ENCODE peak calls at places on chromosomes 6 and 20, in seven cellular contexts. A is SK-N-SH, Z is HCT116, W is HepG2, Q is endothelial cell of umbilical vein, J is K562, H is H1. O is an unnamed sample.

GRCh38 chr6:14578994-14579393 is 461.4 kb downstream of the CD83 start:
- DNase-seq in Z (no peak), A (no peak), J (no peak), Q (no peak), W (no peak), H (no peak), O (no peak)

GRCh38 chr6:140168365-140168764 is 793.9 kb upstream of the CITED2 start:
- DNase-seq in W (no peak), Q (no peak), J (no peak), Z (no peak), H (no peak), A (no peak), O (no peak)

GRCh38 chr6:37546141-37546871 is 46.6 kb upstream of the CCDC167 start:
- DNase-seq in Q (no peak), Z (no peak), W (no peak), J (no peak), H (no peak), A (no peak), O (no peak)

GRCh38 chr6:16324622-16325225 is 86.3 kb downstream of the GMPR start:
- DNase-seq in H (no peak), Z (no peak), A (no peak), J (no peak), Q (no peak), W (no peak), O (no peak)

GRCh38 chr6:20266851-20267608 is 54.8 kb upstream of the MBOAT1 start:
- DNase-seq in Q (no peak), A (no peak), J (peak), W (no peak), Z (peak), H (no peak), O (no peak)

GRCh38 chr20:20780127-20780822 is 67.8 kb upstream of the RALGAPA2 start:
- DNase-seq in H (no peak), Q (no peak), W (peak), A (no peak), Z (no peak), J (no peak), O (no peak)

GRCh38 chr6:31067881-31068737 is 44.3 kb downstream of the C6orf15 start:
- DNase-seq in J (no peak), A (no peak), Z (no peak), Q (no peak), H (no peak), W (no peak), O (no peak)

GRCh38 chr6:88477411-88477810 is 311.3 kb upstream of the CNR1 start:
- DNase-seq in Q (no peak), A (no peak), W (no peak), J (no peak), Z (no peak), H (no peak), O (no peak)

GRCh38 chr20:21173496-21174025 is 47.7 kb downstream of the KIZ start:
- DNase-seq in A (no peak), J (peak), Z (no peak), H (no peak), W (no peak), Q (no peak), O (no peak)

GRCh38 chr6:106766201-106766600 is 136.8 kb downstream of the QRSL1 start:
- DNase-seq in W (no peak), Q (no peak), A (no peak), J (no peak), Z (no peak), H (no peak), O (no peak)

GRCh38 chr6:20811112-20811746 is 277.0 kb downstream of the CDKAL1 start:
- DNase-seq in A (no peak), H (peak), W (no peak), Z (peak), J (peak), Q (peak), O (peak)

GRCh38 chr6:107186047-107186446 is 70.7 kb upstream of the BEND3 start:
- DNase-seq in A (peak), W (no peak), Q (no peak), H (no peak), J (no peak), Z (no peak), O (no peak)

GRCh38 chr20:50918403-50918802 is 12.8 kb downstream of the ADNP start:
- DNase-seq in Q (no peak), Z (no peak), J (no peak), A (no peak), H (no peak), W (no peak), O (no peak)

GRCh38 chr6:26286168-26286854 is 78.7 kb upstream of the BTN3A2 start:
- DNase-seq in Z (no peak), Q (peak), H (no peak), A (peak), W (peak), J (peak), O (peak)
- TF ChIP-seq POLR2AphosphoS5 in Z (no peak), Q (no peak), H (peak), A (peak), W (no peak), J (peak), O (peak)

GRCh38 chr6:46014511-46015118 is 1.0 kb downstream of the CLIC5 start:
- DNase-seq in H (no peak), W (no peak), Z (no peak), J (no peak), A (no peak), Q (no peak), O (no peak)
- H3K9ac ChIP-seq in H (no peak), W (no peak), Z (no peak), J (no peak), A (no peak), Q (no peak), O (no peak)

DNA sequence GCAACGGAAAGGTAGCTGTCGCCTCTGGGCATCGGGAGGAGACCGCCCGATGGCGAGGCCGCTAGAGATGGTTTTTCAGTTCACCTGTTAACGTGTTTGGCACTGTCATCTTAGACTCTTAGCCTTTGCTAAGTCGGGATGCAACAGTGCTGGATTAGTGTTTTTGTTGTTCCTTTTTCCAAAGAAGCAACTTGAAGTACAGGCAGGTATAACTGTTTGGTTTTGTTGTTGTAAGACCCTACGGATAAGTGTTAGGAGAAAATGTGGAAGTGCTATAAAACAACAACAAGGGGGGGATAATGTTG is 723 bp downstream of the MANEA start:
- DNase-seq in Z (no peak), A (no peak), H (no peak), J (peak), Q (no peak), W (peak), O (no peak)
- TF ChIP-seq POLR2AphosphoS5 in Z (no peak), A (no peak), H (no peak), J (no peak), Q (no peak), W (no peak), O (no peak)

GRCh38 chr20:41897708-41898107 is 279.5 kb upstream of the CHD6 start:
- DNase-seq in W (no peak), J (no peak), Z (no peak), H (no peak), A (no peak), Q (no peak), O (no peak)
- H3K9ac ChIP-seq in W (no peak), J (no peak), Z (no peak), H (no peak), A (no peak), Q (no peak), O (no peak)